ENCODE peak calls at places on chromosome 22, in eight cellular contexts. P is HCT116, F is tibial nerve, U is PC-9, A is fibroblast of pulmonary artery, X is brain microvascular endothelial cell, H is kidney, C is right atrium auricular region. K is an unnamed sample.

GRCh38 chr22:29994941-29995340 is 85.3 kb upstream of the HORMAD2 start:
- DNase-seq in P (no peak), F (no peak), U (no peak), A (peak; percentile 54), X (peak; percentile 56), H (no peak), C (no peak), K (no peak)

GRCh38 chr22:30485362-30485988 is 13.7 kb upstream of the SEC14L3 start:
- DNase-seq in P (peak; percentile 28), F (peak; percentile 30), U (peak; percentile 69), A (peak; percentile 64), X (peak; percentile 18), H (no peak), C (peak; percentile 62), K (peak; percentile 7)

GRCh38 chr22:38578505-38578904 is 8.5 kb upstream of the DMC1 start:
- DNase-seq in P (no peak), F (no peak), U (no peak), A (no peak), X (no peak), H (no peak), C (no peak), K (no peak)

GRCh38 chr22:46604306-46604690 is 15.9 kb upstream of the GRAMD4 start:
- DNase-seq in P (no peak), F (peak; percentile 33), U (no peak), A (no peak), X (peak; percentile 12), H (no peak), C (no peak), K (no peak)

GRCh38 chr22:37462983-37463382 is 23.2 kb downstream of the MFNG start:
- DNase-seq in P (no peak), F (no peak), U (peak; percentile 46), A (peak; percentile 61), X (no peak), H (no peak), C (no peak), K (no peak)

GRCh38 chr22:46777609-46777970 is 15.1 kb downstream of the TBC1D22A start:
- DNase-seq in P (no peak), F (no peak), U (no peak), A (no peak), X (no peak), H (peak; percentile 84), C (no peak), K (no peak)

GRCh38 chr22:37069719-37070118 is 18.2 kb downstream of the KCTD17 start:
- DNase-seq in P (no peak), F (no peak), U (no peak), A (no peak), X (no peak), H (peak; percentile 63), C (no peak), K (no peak)

GRCh38 chr22:37162221-37163095 is 12.7 kb upstream of the IL2RB start:
- DNase-seq in P (no peak), F (no peak), U (no peak), A (no peak), X (no peak), H (peak; percentile 58), C (no peak), K (no peak)

GRCh38 chr22:39571538-39571937 is 985 bp downstream of the CACNA1I start:
- DNase-seq in P (no peak), F (no peak), U (no peak), A (no peak), X (no peak), H (no peak), C (no peak), K (no peak)

GRCh38 chr22:37253164-37253660 is 9.1 kb upstream of the RAC2 start:
- DNase-seq in P (no peak), F (no peak), U (no peak), A (no peak), X (no peak), H (no peak), C (no peak), K (no peak)

GRCh38 chr22:21961886-21962654 is 9.4 kb upstream of the PPM1F start:
- DNase-seq in P (no peak), F (no peak), U (peak; percentile 47), A (no peak), X (peak; percentile 41), H (no peak), C (no peak), K (no peak)

GRCh38 chr22:31715157-31715778 is 34.7 kb downstream of the PRR14L start:
- DNase-seq in P (no peak), F (no peak), U (no peak), A (peak; percentile 56), X (no peak), H (no peak), C (no peak), K (no peak)

GRCh38 chr22:44000123-44000522 is 24.0 kb upstream of the PARVB start:
- DNase-seq in P (no peak), F (no peak), U (no peak), A (no peak), X (no peak), H (no peak), C (no peak), K (no peak)

GRCh38 chr22:43167001-43167589 is 15.7 kb downstream of the TSPO start:
- DNase-seq in P (no peak), F (no peak), U (no peak), A (no peak), X (no peak), H (no peak), C (no peak), K (no peak)

GRCh38 chr22:24054356-24054755 is 43.3 kb downstream of the CABIN1 start:
- DNase-seq in P (no peak), F (no peak), U (no peak), A (no peak), X (no peak), H (no peak), C (no peak), K (no peak)

GRCh38 chr22:36252754-36253522 is at the start of gene APOL1:
- DNase-seq in P (no peak), F (peak; percentile 45), U (peak; percentile 55), A (peak; percentile 23), X (no peak), H (peak; percentile 79), C (no peak), K (no peak)

GRCh38 chr22:35629406-35630234 is 12.5 kb upstream of the MB start:
- DNase-seq in P (peak; percentile 87), F (peak; percentile 78), U (peak; percentile 96), A (peak; percentile 97), X (peak; percentile 97), H (peak; percentile 94), C (peak; percentile 91), K (peak; percentile 93)

GRCh38 chr22:37178350-37179125 is 9.5 kb downstream of the C1QTNF6 start:
- DNase-seq in P (no peak), F (no peak), U (peak; percentile 58), A (peak; percentile 66), X (no peak), H (peak; percentile 60), C (no peak), K (no peak)

GRCh38 chr22:49329636-49330035 is 498.0 kb downstream of the BRD1 start:
- DNase-seq in P (no peak), F (no peak), U (no peak), A (no peak), X (no peak), H (no peak), C (peak; percentile 34), K (no peak)

GRCh38 chr22:42611076-42611475 is 3.6 kb downstream of the POLDIP3 start:
- DNase-seq in P (no peak), F (no peak), U (no peak), A (peak; percentile 28), X (no peak), H (peak; percentile 29), C (no peak), K (no peak)

GRCh38 chr22:38490915-38491314 is 15.2 kb downstream of the DDX17 start:
- DNase-seq in P (no peak), F (peak; percentile 80), U (no peak), A (peak; percentile 59), X (peak; percentile 21), H (peak; percentile 50), C (no peak), K (no peak)

GRCh38 chr22:42164901-42165300 is 34.3 kb upstream of the CYP2D6 start:
- DNase-seq in P (no peak), F (no peak), U (no peak), A (no peak), X (no peak), H (no peak), C (no peak), K (no peak)

GRCh38 chr22:28279888-28280287 is 360.8 kb upstream of the PITPNB start:
- DNase-seq in P (no peak), F (no peak), U (no peak), A (no peak), X (no peak), H (no peak), C (no peak), K (peak; percentile 46)
- H3K4me3 ChIP-seq in P (no peak overlapping the region), F (no peak overlapping the region), U (no peak overlapping the region), A (no peak overlapping the region), X (no peak overlapping the region), H (no peak overlapping the region), C (no peak overlapping the region), K (no peak overlapping the region)

GRCh38 chr22:23029521-23030228 is 40.6 kb upstream of the GNAZ start:
- DNase-seq in P (no peak), F (no peak), U (no peak), A (no peak), X (no peak), H (no peak), C (no peak), K (no peak)
- H3K4me3 ChIP-seq in P (no peak overlapping the region), F (no peak overlapping the region), U (no peak overlapping the region), A (no peak overlapping the region), X (no peak overlapping the region), H (no peak overlapping the region), C (no peak overlapping the region), K (no peak overlapping the region)

DNA sequence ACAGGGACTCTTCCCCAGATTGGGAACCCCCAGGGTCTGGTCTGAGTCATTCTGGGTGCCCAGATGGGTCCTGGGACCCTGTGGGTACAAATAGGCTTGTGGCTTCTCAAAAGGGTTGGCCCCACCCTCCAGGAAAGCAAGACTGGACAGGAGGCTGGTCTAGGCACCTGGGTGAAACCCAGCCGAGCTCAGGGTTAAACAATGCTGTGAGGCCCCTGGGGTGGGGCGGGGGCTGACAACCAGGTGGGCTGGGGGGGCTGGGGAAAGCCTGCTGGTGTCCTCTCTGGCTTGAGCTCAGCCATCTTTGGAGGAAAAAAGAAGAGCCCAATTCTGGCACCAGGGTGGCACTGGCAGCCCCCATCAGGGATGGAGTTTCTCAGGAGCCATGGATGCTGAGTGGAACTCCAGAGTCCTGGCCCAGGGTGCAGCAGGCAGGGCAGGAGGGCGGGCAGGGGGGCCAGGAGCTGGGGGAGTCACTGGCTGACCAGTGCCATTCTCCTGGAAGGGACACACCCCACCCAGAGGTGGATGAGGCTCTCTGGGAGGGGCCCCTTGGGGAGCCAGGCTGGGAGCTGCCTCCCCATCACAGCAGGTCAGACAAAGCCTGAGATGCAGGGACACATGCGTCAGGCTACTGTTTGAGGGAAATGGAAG is 1.1 kb downstream of the SEPTIN5 start:
- DNase-seq in P (no peak), F (no peak), U (no peak), A (no peak), X (no peak), H (no peak), C (no peak), K (no peak)
- H3K4me3 ChIP-seq in P (peak overlapping the region; percentile 57), F (peak overlapping the region; percentile 73), U (no peak overlapping the region), A (peak overlapping the region; percentile 53), X (peak overlapping the region; percentile 55), H (no peak overlapping the region), C (no peak overlapping the region), K (no peak overlapping the region)

DNA sequence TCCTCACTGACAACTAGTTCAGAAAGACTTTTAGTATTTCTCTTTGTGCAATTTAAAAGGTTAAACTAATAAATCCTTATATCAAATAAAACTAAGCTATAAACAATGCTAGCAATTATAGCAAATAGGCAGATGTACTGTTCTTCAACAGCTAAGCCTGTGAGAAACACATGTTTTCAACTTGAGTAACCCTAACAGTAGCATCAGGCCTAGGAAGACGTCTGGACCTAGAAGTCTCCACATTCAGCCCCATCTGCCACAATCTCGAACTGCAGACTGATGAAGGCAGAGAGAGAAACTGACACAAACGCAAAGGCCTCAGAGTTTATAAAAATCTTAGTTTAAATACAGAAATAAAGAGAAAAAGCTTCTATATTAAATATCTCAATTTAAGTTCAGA is 2.5 kb downstream of the ST13 start:
- DNase-seq in P (no peak), F (no peak), U (no peak), A (peak; percentile 4), X (no peak), H (no peak), C (no peak), K (no peak)
- H3K4me3 ChIP-seq in P (no peak overlapping the region), F (no peak overlapping the region), U (peak overlapping the region; percentile 98), A (peak overlapping the region; percentile 98), X (no peak overlapping the region), H (peak overlapping the region; percentile 46), C (no peak overlapping the region), K (no peak overlapping the region)